ENCODE peak calls at places on chromosome 20, in five cellular contexts. Y, I, H, T and U are unnamed samples. For H3K36me3, the result is how much of the 10 kb centered on the place peaks cover.

GRCh38 chr20:8144282-8145245 is 12.5 kb downstream of the PLCB1 start:
- DNase-seq in Y (no peak), I (no peak), H (no peak), T (no peak), U (no peak)

GRCh38 chr20:4726710-4727391 is 5.1 kb downstream of the PRND start:
- DNase-seq in I (no peak), T (no peak), Y (peak), H (no peak), U (no peak)

GRCh38 chr20:34954905-34955231 is 738 bp downstream of the GSS start:
- DNase-seq in I (peak), Y (no peak), H (no peak), T (no peak), U (no peak)

GRCh38 chr20:53337419-53338101 is 256.1 kb downstream of the ZNF217 start:
- DNase-seq in Y (no peak), T (no peak), H (no peak), I (no peak), U (no peak)

GRCh38 chr20:63747622-63748355 is 8.2 kb downstream of the SLC2A4RG start:
- DNase-seq in T (no peak), I (no peak), Y (peak), H (no peak), U (no peak)

GRCh38 chr20:41391587-41392001 is 25.0 kb upstream of the EMILIN3 start:
- DNase-seq in H (peak), I (no peak), T (peak), Y (no peak), U (no peak)

GRCh38 chr20:21623074-21623780 is 82.2 kb upstream of the PAX1 start:
- DNase-seq in Y (peak), T (no peak), I (no peak), H (no peak), U (no peak)

GRCh38 chr20:10715035-10715434 is 41.2 kb upstream of the JAG1 start:
- DNase-seq in Y (no peak), H (no peak), T (no peak), I (no peak), U (no peak)

GRCh38 chr20:57433658-57434389 is 42.6 kb downstream of the RBM38 start:
- DNase-seq in T (no peak), H (no peak), I (peak), Y (no peak), U (no peak)

GRCh38 chr20:46550441-46550840 is at the start of gene OCSTAMP:
- DNase-seq in I (no peak), T (no peak), H (no peak), Y (no peak), U (no peak)

GRCh38 chr20:50980071-50980681 is 21.6 kb downstream of the MOCS3 start:
- DNase-seq in Y (no peak), I (no peak), H (no peak), T (no peak), U (no peak)

DNA sequence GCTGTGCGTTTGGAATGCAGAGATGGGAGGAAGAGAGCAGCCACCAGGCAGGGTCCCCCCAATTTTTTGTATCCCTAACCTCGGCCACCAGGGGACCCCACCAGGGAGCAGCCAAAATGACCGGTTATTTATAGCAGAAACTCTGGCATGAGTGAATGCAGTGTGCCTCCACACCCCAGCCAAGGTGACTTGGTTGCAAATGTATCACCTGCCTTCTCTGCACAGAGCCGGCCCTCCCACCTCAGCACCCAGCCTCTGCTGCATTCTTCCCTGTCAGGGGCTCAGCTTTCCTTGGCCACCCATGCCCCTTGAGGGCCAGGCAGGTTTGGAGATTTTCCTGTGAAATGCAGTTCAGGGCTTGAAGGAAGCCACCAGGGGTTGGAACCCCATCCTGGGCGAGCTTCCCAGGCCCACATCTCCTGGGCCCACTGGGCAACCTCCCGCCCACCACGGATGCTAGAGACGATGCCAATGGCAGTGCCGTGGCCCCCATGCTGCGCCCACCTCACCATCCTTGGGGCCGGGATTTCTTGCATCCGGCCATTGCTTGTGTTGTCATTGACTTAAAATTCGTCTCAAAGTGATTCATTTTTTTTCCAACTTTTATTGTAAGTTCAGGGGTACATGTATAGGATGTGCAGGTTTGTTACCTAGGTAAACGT is 291.6 kb downstream of the TAF4 start:
- DNase-seq in I (no peak), Y (no peak), H (no peak), T (no peak), U (no peak)
- TF ChIP-seq CTCF in I (no peak), Y (no peak), H (no peak), T (peak), U (no peak)

GRCh38 chr20:16284385-16285100 is 288.7 kb downstream of the KIF16B start:
- DNase-seq in H (no peak), I (no peak), T (peak), Y (no peak), U (no peak)
- H3K4me3 ChIP-seq in H (no peak), I (no peak), T (no peak), Y (no peak), U (no peak)

GRCh38 chr20:38424404-38424803 is 10.7 kb downstream of the SNHG17 start:
- DNase-seq in T (no peak), I (no peak), H (no peak), Y (no peak), U (no peak)
- H3K36me3 ChIP-seq in T (under half), I (under half), H (half or more), Y (half or more), U (half or more)

GRCh38 chr20:60999256-60999655 is 252.8 kb upstream of the CDH4 start:
- DNase-seq in I (no peak), H (no peak), T (no peak), Y (no peak), U (no peak)

GRCh38 chr20:60990647-60991046 is 261.4 kb upstream of the CDH4 start:
- DNase-seq in Y (no peak), I (no peak), T (no peak), H (no peak), U (no peak)

DNA sequence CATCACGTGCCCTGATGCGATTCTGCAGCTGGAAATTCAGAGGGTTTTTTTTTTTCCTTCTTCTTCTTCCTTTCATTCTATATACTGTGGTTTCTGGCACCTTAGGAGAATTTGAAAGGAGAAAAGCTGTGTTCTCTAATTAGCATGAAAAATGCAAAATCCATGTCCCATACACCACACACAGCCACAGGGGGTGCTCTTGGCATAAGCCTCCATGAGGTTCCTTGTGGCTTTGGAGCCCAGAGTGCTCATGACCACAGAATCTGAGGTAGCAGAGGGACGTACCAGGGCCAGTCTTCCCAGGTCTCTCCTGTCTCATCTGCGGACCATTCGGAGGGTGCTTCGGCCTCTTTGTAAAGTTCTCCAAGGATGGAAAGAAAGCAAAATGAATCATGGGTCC is 258.4 kb upstream of the CDH4 start:
- DNase-seq in T (no peak), H (no peak), Y (no peak), I (no peak), U (no peak)
- TF ChIP-seq CTCF in T (peak), H (no peak), Y (peak), I (no peak), U (no peak)